ENCODE peak calls at places on chromosomes 13 and 19, in ten cellular contexts. One of them, this sample, is unnamed.
A peak's percentile ranks its signal among the peaks of the same experiment; 100 is the strongest.

GRCh38 chr19:50384685-50385535 is 763 bp downstream of the POLD1 start:
- DNase-seq in dorsolateral prefrontal cortex: no peak
- DNase-seq in AG10803: peak; percentile 13
- DNase-seq in mammary epithelial cell: peak; percentile 68
- DNase-seq in ascending aorta: no peak
- DNase-seq in NB4: peak; percentile 48
- DNase-seq in B cell: no peak
- DNase-seq in HFFc6: no peak
- DNase-seq in coronary artery: no peak
- DNase-seq in AG09319: no peak
- DNase-seq in this sample: peak; percentile 56

GRCh38 chr13:99004931-99005330 is 27.1 kb upstream of the DOCK9 start:
- DNase-seq in dorsolateral prefrontal cortex: no peak
- DNase-seq in AG10803: no peak
- DNase-seq in mammary epithelial cell: no peak
- DNase-seq in ascending aorta: no peak
- DNase-seq in NB4: no peak
- DNase-seq in B cell: no peak
- DNase-seq in HFFc6: no peak
- DNase-seq in coronary artery: no peak
- DNase-seq in AG09319: no peak
- DNase-seq in this sample: no peak

GRCh38 chr13:102769679-102770078 is 3.9 kb downstream of the TEX30 start:
- DNase-seq in dorsolateral prefrontal cortex: no peak
- DNase-seq in AG10803: no peak
- DNase-seq in mammary epithelial cell: peak; percentile 11
- DNase-seq in ascending aorta: no peak
- DNase-seq in NB4: peak; percentile 15
- DNase-seq in B cell: no peak
- DNase-seq in HFFc6: no peak
- DNase-seq in coronary artery: no peak
- DNase-seq in AG09319: no peak
- DNase-seq in this sample: peak; percentile 31

GRCh38 chr13:20116213-20116612 is 44.6 kb downstream of the GJA3 start:
- DNase-seq in dorsolateral prefrontal cortex: no peak
- DNase-seq in AG10803: no peak
- DNase-seq in mammary epithelial cell: no peak
- DNase-seq in ascending aorta: no peak
- DNase-seq in NB4: no peak
- DNase-seq in B cell: no peak
- DNase-seq in HFFc6: no peak
- DNase-seq in coronary artery: no peak
- DNase-seq in AG09319: no peak
- DNase-seq in this sample: no peak

GRCh38 chr19:2542341-2543069 is 66.6 kb downstream of the GADD45B start:
- DNase-seq in dorsolateral prefrontal cortex: no peak
- DNase-seq in AG10803: no peak
- DNase-seq in mammary epithelial cell: no peak
- DNase-seq in ascending aorta: no peak
- DNase-seq in NB4: peak; percentile 51
- DNase-seq in B cell: no peak
- DNase-seq in HFFc6: no peak
- DNase-seq in coronary artery: no peak
- DNase-seq in AG09319: no peak
- DNase-seq in this sample: peak; percentile 26

GRCh38 chr19:35146746-35147466 is 3.9 kb downstream of the FXYD7 start:
- DNase-seq in dorsolateral prefrontal cortex: no peak
- DNase-seq in AG10803: no peak
- DNase-seq in mammary epithelial cell: no peak
- DNase-seq in ascending aorta: no peak
- DNase-seq in NB4: no peak
- DNase-seq in B cell: no peak
- DNase-seq in HFFc6: no peak
- DNase-seq in coronary artery: no peak
- DNase-seq in AG09319: no peak
- DNase-seq in this sample: no peak

GRCh38 chr19:4678881-4679379 is 8.8 kb upstream of the MYDGF start:
- DNase-seq in dorsolateral prefrontal cortex: no peak
- DNase-seq in AG10803: no peak
- DNase-seq in mammary epithelial cell: no peak
- DNase-seq in ascending aorta: no peak
- DNase-seq in NB4: peak; percentile 36
- DNase-seq in B cell: no peak
- DNase-seq in HFFc6: no peak
- DNase-seq in coronary artery: no peak
- DNase-seq in AG09319: no peak
- DNase-seq in this sample: peak; percentile 55

GRCh38 chr19:934865-935422 is 9.1 kb downstream of the ARID3A start:
- DNase-seq in dorsolateral prefrontal cortex: no peak
- DNase-seq in AG10803: peak; percentile 76
- DNase-seq in mammary epithelial cell: no peak
- DNase-seq in ascending aorta: peak; percentile 82
- DNase-seq in NB4: no peak
- DNase-seq in B cell: no peak
- DNase-seq in HFFc6: no peak
- DNase-seq in coronary artery: no peak
- DNase-seq in AG09319: no peak
- DNase-seq in this sample: peak; percentile 48

GRCh38 chr13:76289558-76289957 is 596.6 kb downstream of the KCTD12 start:
- DNase-seq in dorsolateral prefrontal cortex: no peak
- DNase-seq in AG10803: no peak
- DNase-seq in mammary epithelial cell: no peak
- DNase-seq in ascending aorta: no peak
- DNase-seq in NB4: no peak
- DNase-seq in B cell: no peak
- DNase-seq in HFFc6: no peak
- DNase-seq in coronary artery: no peak
- DNase-seq in AG09319: peak; percentile 8
- DNase-seq in this sample: peak; percentile 9

GRCh38 chr13:28094311-28094710 is 6.1 kb downstream of the FLT3 start:
- DNase-seq in dorsolateral prefrontal cortex: no peak
- DNase-seq in AG10803: no peak
- DNase-seq in mammary epithelial cell: no peak
- DNase-seq in ascending aorta: no peak
- DNase-seq in NB4: peak; percentile 79
- DNase-seq in B cell: no peak
- DNase-seq in HFFc6: no peak
- DNase-seq in coronary artery: no peak
- DNase-seq in AG09319: no peak
- DNase-seq in this sample: no peak

GRCh38 chr13:97515643-97516042 is 81.7 kb downstream of the RAP2A start:
- DNase-seq in dorsolateral prefrontal cortex: no peak
- DNase-seq in AG10803: no peak
- DNase-seq in mammary epithelial cell: no peak
- DNase-seq in ascending aorta: no peak
- DNase-seq in NB4: no peak
- DNase-seq in B cell: no peak
- DNase-seq in HFFc6: no peak
- DNase-seq in coronary artery: no peak
- DNase-seq in AG09319: no peak
- DNase-seq in this sample: no peak

GRCh38 chr13:41310963-41311606 is at the start of gene NAA16:
- DNase-seq in dorsolateral prefrontal cortex: peak; percentile 84
- DNase-seq in AG10803: peak; percentile 78
- DNase-seq in mammary epithelial cell: peak; percentile 86
- DNase-seq in ascending aorta: peak; percentile 53
- DNase-seq in NB4: peak; percentile 98
- DNase-seq in B cell: peak; percentile 96
- DNase-seq in HFFc6: peak; percentile 85
- DNase-seq in coronary artery: peak; percentile 92
- DNase-seq in AG09319: peak; percentile 65
- DNase-seq in this sample: peak; percentile 87
- TF ChIP-seq CTCF in dorsolateral prefrontal cortex: peak; percentile 29
- TF ChIP-seq CTCF in AG10803: no peak
- TF ChIP-seq CTCF in mammary epithelial cell: no peak
- TF ChIP-seq CTCF in ascending aorta: peak; percentile 4
- TF ChIP-seq CTCF in NB4: no peak
- TF ChIP-seq CTCF in B cell: no peak
- TF ChIP-seq CTCF in HFFc6: peak; percentile 26
- TF ChIP-seq CTCF in coronary artery: no peak
- TF ChIP-seq CTCF in AG09319: no peak
- TF ChIP-seq CTCF in this sample: no peak

DNA sequence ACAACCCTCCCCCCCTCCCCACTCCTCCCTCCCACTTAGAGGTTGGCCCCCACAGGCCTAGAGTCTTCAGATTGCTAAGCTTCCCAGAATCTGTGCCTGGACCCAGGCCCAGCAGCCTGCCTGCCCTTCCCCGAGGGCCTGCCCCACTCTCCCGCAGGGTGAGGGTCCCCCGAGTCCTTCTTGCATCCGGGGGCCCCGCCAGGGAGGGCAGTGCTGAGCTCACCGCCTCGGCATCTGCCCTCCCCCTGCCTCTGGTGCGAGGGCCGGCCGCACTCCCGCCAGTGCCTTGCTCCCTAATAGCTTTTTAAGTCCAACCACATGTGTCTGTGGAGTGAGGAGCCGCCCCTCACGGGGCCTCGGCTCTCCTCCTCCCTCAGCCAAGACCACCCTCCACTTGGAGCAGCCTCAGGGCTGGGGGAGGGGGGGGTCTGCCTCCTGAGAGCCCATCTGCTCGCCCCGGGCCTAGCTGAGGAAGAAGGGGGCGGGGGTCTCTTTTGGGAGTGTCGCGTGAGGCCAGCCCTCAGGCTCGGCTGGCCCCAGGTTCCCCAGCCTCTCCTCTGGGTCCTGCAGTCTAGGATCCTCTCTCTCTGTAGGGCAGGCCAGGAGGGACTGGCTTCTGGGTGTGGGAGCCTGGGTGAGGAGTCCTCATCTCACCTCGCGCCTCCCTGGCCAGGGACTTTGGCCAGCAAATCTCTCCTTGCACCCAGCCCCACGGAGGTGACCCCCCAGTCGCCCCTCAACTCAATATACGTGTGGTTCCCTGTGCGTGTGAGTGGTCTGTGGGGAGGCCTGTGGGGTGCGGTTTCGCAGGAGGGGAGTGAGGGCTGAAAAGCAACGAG is 47.2 kb downstream of the LYL1 start:
- DNase-seq in dorsolateral prefrontal cortex: no peak
- DNase-seq in AG10803: peak; percentile 97
- DNase-seq in mammary epithelial cell: peak; percentile 51
- DNase-seq in ascending aorta: peak; percentile 50
- DNase-seq in NB4: no peak
- DNase-seq in B cell: no peak
- DNase-seq in HFFc6: peak; percentile 77
- DNase-seq in coronary artery: peak; percentile 92
- DNase-seq in AG09319: peak; percentile 89
- DNase-seq in this sample: peak; percentile 86
- TF ChIP-seq CTCF in dorsolateral prefrontal cortex: peak; percentile 19
- TF ChIP-seq CTCF in AG10803: no peak
- TF ChIP-seq CTCF in mammary epithelial cell: peak; percentile 9
- TF ChIP-seq CTCF in ascending aorta: peak; percentile 17
- TF ChIP-seq CTCF in NB4: no peak
- TF ChIP-seq CTCF in B cell: no peak
- TF ChIP-seq CTCF in HFFc6: peak; percentile 54
- TF ChIP-seq CTCF in coronary artery: no peak
- TF ChIP-seq CTCF in AG09319: no peak
- TF ChIP-seq CTCF in this sample: no peak

GRCh38 chr19:14474827-14475226 is 327 bp downstream of the PTGER1 start:
- DNase-seq in dorsolateral prefrontal cortex: no peak
- DNase-seq in AG10803: no peak
- DNase-seq in mammary epithelial cell: no peak
- DNase-seq in ascending aorta: no peak
- DNase-seq in NB4: no peak
- DNase-seq in B cell: no peak
- DNase-seq in HFFc6: no peak
- DNase-seq in coronary artery: no peak
- DNase-seq in AG09319: no peak
- DNase-seq in this sample: no peak

GRCh38 chr19:14473915-14474578 is 1.1 kb downstream of the PTGER1 start:
- DNase-seq in dorsolateral prefrontal cortex: no peak
- DNase-seq in AG10803: no peak
- DNase-seq in mammary epithelial cell: no peak
- DNase-seq in ascending aorta: no peak
- DNase-seq in NB4: no peak
- DNase-seq in B cell: no peak
- DNase-seq in HFFc6: no peak
- DNase-seq in coronary artery: no peak
- DNase-seq in AG09319: no peak
- DNase-seq in this sample: no peak

GRCh38 chr19:14476307-14476662 is 1.1 kb upstream of the PTGER1 start:
- DNase-seq in dorsolateral prefrontal cortex: no peak
- DNase-seq in AG10803: no peak
- DNase-seq in mammary epithelial cell: no peak
- DNase-seq in ascending aorta: no peak
- DNase-seq in NB4: no peak
- DNase-seq in B cell: no peak
- DNase-seq in HFFc6: no peak
- DNase-seq in coronary artery: no peak
- DNase-seq in AG09319: no peak
- DNase-seq in this sample: no peak

GRCh38 chr19:14476663-14477401 is 1.7 kb upstream of the PTGER1 start:
- DNase-seq in dorsolateral prefrontal cortex: no peak
- DNase-seq in AG10803: peak; percentile 78
- DNase-seq in mammary epithelial cell: peak; percentile 71
- DNase-seq in ascending aorta: no peak
- DNase-seq in NB4: peak; percentile 77
- DNase-seq in B cell: no peak
- DNase-seq in HFFc6: peak; percentile 29
- DNase-seq in coronary artery: no peak
- DNase-seq in AG09319: no peak
- DNase-seq in this sample: peak; percentile 89

DNA sequence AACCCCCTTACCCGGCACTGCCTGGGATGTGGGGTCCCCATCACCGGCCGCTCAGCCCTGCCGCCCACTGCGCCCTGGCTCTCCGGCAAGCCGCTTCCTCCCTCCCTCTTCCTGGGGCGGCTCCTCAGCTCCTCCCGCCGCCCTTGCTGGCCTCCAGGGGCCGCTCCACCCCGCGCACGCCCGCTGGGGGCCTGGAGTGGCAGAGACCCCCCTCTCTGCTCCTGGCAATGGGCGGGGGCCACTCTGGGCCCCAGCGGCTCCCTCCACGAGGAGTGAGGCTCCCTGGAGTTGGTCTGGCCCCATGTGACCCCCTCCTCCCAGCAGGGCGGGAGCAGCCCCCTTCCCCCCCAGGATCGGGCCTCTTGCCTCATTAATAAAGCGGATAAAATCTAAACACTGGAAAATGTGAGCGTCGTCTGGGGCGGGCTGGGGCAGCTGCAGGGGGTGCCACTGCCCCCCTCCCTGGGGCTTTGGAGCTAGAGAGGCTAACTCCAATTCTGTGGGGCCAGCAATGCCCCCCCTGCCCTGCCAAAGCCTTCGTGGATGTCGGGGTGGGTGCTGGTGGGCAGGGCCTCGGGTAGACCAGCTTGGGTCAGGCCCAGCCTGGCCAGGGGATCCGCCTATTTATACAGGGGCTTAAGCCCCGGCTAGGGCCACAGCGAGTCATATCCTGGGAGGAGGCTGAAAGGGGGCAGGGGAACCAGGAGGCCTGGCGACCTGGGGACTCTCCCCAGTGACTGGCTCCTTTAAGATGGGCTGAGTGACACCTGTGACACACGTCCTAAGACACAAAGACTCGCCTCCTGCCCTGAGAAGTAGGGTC is at the start of gene PTGER1:
- DNase-seq in dorsolateral prefrontal cortex: no peak
- DNase-seq in AG10803: no peak
- DNase-seq in mammary epithelial cell: peak; percentile 31
- DNase-seq in ascending aorta: no peak
- DNase-seq in NB4: peak; percentile 76
- DNase-seq in B cell: no peak
- DNase-seq in HFFc6: no peak
- DNase-seq in coronary artery: no peak
- DNase-seq in AG09319: no peak
- DNase-seq in this sample: peak; percentile 47
- TF ChIP-seq CTCF in dorsolateral prefrontal cortex: no peak
- TF ChIP-seq CTCF in AG10803: peak; percentile 41
- TF ChIP-seq CTCF in mammary epithelial cell: no peak
- TF ChIP-seq CTCF in ascending aorta: peak; percentile 19
- TF ChIP-seq CTCF in NB4: no peak
- TF ChIP-seq CTCF in B cell: no peak
- TF ChIP-seq CTCF in HFFc6: peak; percentile 72
- TF ChIP-seq CTCF in coronary artery: no peak
- TF ChIP-seq CTCF in AG09319: peak; percentile 51
- TF ChIP-seq CTCF in this sample: no peak

GRCh38 chr19:21677696-21678418 is 89.5 kb downstream of the ZNF100 start:
- DNase-seq in dorsolateral prefrontal cortex: no peak
- DNase-seq in AG10803: no peak
- DNase-seq in mammary epithelial cell: no peak
- DNase-seq in ascending aorta: no peak
- DNase-seq in NB4: no peak
- DNase-seq in B cell: no peak
- DNase-seq in HFFc6: no peak
- DNase-seq in coronary artery: no peak
- DNase-seq in AG09319: no peak
- DNase-seq in this sample: no peak
- TF ChIP-seq CTCF in dorsolateral prefrontal cortex: no peak
- TF ChIP-seq CTCF in AG10803: no peak
- TF ChIP-seq CTCF in mammary epithelial cell: no peak
- TF ChIP-seq CTCF in ascending aorta: no peak
- TF ChIP-seq CTCF in NB4: no peak
- TF ChIP-seq CTCF in B cell: no peak
- TF ChIP-seq CTCF in HFFc6: no peak
- TF ChIP-seq CTCF in coronary artery: no peak
- TF ChIP-seq CTCF in AG09319: no peak
- TF ChIP-seq CTCF in this sample: no peak

This sample was measured in fibroblast of mammary gland.